ENCODE peak calls at places on chromosomes 12 and 14, in seven cellular contexts. I is stimulated activated CD4-positive, alpha-beta T cell treated with anti-CD3 and anti-CD28 coated beads, TNF-alpha, amount 100 ng/mL, for 4 hours; X is Calu3; E is aorta; G is EH; Q is psoas muscle; R is activated CD4-positive, CD25-positive, alpha-beta regulatory T cell. U is an unnamed sample.

GRCh38 chr14:101405931-101406330 is 155.4 kb upstream of the DIO3 start:
- DNase-seq in Q (no peak), E (no peak), G (no peak), R (no peak), I (no peak), X (no peak), U (no peak)

GRCh38 chr12:2680676-2681039 is 114.1 kb upstream of the FKBP4 start:
- DNase-seq in E (no peak), Q (no peak), X (no peak), R (no peak), G (no peak), I (no peak), U (no peak)

GRCh38 chr12:19852100-19852855 is 413.0 kb downstream of the AEBP2 start:
- DNase-seq in E (no peak), Q (no peak), R (no peak), I (no peak), X (no peak), G (peak; percentile 44), U (no peak)

GRCh38 chr12:132601171-132601883 is 9.1 kb downstream of the LRCOL1 start:
- DNase-seq in R (no peak), I (no peak), G (no peak), Q (no peak), X (no peak), E (peak; percentile 45), U (no peak)

GRCh38 chr12:67496616-67497015 is 151.9 kb upstream of the DYRK2 start:
- DNase-seq in G (no peak), I (no peak), Q (no peak), R (no peak), X (no peak), E (no peak), U (no peak)

GRCh38 chr12:50603817-50604639 is 99.2 kb downstream of the DIP2B start:
- DNase-seq in G (peak; percentile 71), I (no peak), E (no peak), X (no peak), R (no peak), Q (peak; percentile 34), U (no peak)

GRCh38 chr14:47675239-47675488 is 241 bp downstream of the MDGA2 start:
- DNase-seq in Q (no peak), X (no peak), E (no peak), R (no peak), I (no peak), G (no peak), U (no peak)

GRCh38 chr14:68506645-68507405 is 286.0 kb downstream of the ZFP36L1 start:
- DNase-seq in G (no peak), R (no peak), I (no peak), Q (no peak), E (no peak), X (no peak), U (no peak)

GRCh38 chr12:21065845-21066244 is 65.1 kb upstream of the SLCO1B1 start:
- DNase-seq in X (peak; percentile 16), E (no peak), I (no peak), Q (no peak), R (no peak), G (no peak), U (no peak)

GRCh38 chr12:49098035-49098451 is 3.4 kb upstream of the DHH start:
- DNase-seq in R (peak; percentile 25), G (peak; percentile 54), X (peak; percentile 33), Q (no peak), I (no peak), E (peak; percentile 63), U (no peak)

GRCh38 chr14:77682158-77682553 is 25.7 kb downstream of the ALKBH1 start:
- DNase-seq in R (no peak), X (no peak), E (no peak), I (no peak), Q (no peak), G (peak; percentile 40), U (no peak)

GRCh38 chr12:33484161-33484560 is 44.5 kb upstream of the SYT10 start:
- DNase-seq in I (no peak), R (no peak), Q (no peak), E (no peak), G (no peak), X (no peak), U (no peak)

GRCh38 chr12:119988440-119988787 is 622 bp upstream of the BICDL1 start:
- DNase-seq in I (no peak), X (no peak), G (peak; percentile 52), Q (no peak), E (no peak), R (no peak), U (no peak)

GRCh38 chr12:98424726-98425401 is 90.5 kb upstream of the TMPO start:
- DNase-seq in G (peak; percentile 79), E (peak; percentile 71), I (peak; percentile 13), X (peak; percentile 83), R (no peak), Q (no peak), U (no peak)

GRCh38 chr14:44154889-44155288 is 352.2 kb downstream of the FSCB start:
- DNase-seq in E (no peak), G (no peak), I (no peak), Q (no peak), R (no peak), X (no peak), U (no peak)

GRCh38 chr12:2640709-2641108 is 154.1 kb upstream of the FKBP4 start:
- DNase-seq in E (peak; percentile 93), R (no peak), I (no peak), G (peak; percentile 97), Q (peak; percentile 72), X (peak; percentile 52), U (no peak)

GRCh38 chr12:122969657-122970056 is 3.4 kb upstream of the ABCB9 start:
- DNase-seq in E (no peak), I (no peak), R (no peak), X (no peak), G (no peak), Q (no peak), U (no peak)

GRCh38 chr14:93538411-93538810 is 107.7 kb downstream of the UNC79 start:
- DNase-seq in G (no peak), R (no peak), X (peak; percentile 8), I (no peak), E (no peak), Q (no peak), U (no peak)

GRCh38 chr12:65631621-65632111 is 192.6 kb upstream of the HMGA2 start:
- DNase-seq in G (peak; percentile 100), E (no peak), I (no peak), R (no peak), Q (no peak), X (peak; percentile 72), U (no peak)

GRCh38 chr12:93967454-93967853 is 180.9 kb upstream of the PLXNC1 start:
- DNase-seq in Q (no peak), X (no peak), R (no peak), I (no peak), E (no peak), G (no peak), U (no peak)

GRCh38 chr12:20625531-20625930 is 69.6 kb upstream of the SLCO1C1 start:
- DNase-seq in I (no peak), X (no peak), G (peak; percentile 65), E (no peak), Q (no peak), R (no peak), U (no peak)

GRCh38 chr12:34403706-34404376 is 381.5 kb downstream of the ALG10 start:
- DNase-seq in E (peak; percentile 20), X (no peak), G (no peak), Q (peak; percentile 3), I (no peak), R (no peak), U (no peak)

GRCh38 chr12:122368361-122369073 is 54.0 kb downstream of the CLIP1 start:
- DNase-seq in I (no peak), E (no peak), Q (no peak), G (peak; percentile 72), X (no peak), R (no peak), U (no peak)

GRCh38 chr14:78135450-78135891 is 34.7 kb upstream of the NRXN3 start:
- DNase-seq in R (no peak), I (no peak), E (no peak), G (no peak), Q (no peak), X (peak; percentile 74), U (no peak)

GRCh38 chr14:89339579-89339978 is 77.5 kb downstream of the FOXN3 start:
- DNase-seq in I (no peak), G (no peak), Q (no peak), E (no peak), X (no peak), R (no peak), U (no peak)

GRCh38 chr14:92552066-92552465 is 38.5 kb downstream of the RIN3 start:
- DNase-seq in I (no peak), E (no peak), R (no peak), Q (no peak), G (no peak), X (no peak), U (no peak)

GRCh38 chr12:29762637-29763300 is 21.0 kb downstream of the TMTC1 start:
- DNase-seq in R (no peak), X (no peak), E (no peak), G (no peak), Q (peak; percentile 67), I (no peak), U (no peak)

GRCh38 chr12:123982269-123982668 is 9.3 kb downstream of the ZNF664 start:
- DNase-seq in X (no peak), Q (no peak), R (no peak), I (no peak), E (no peak), G (no peak), U (no peak)

GRCh38 chr12:90287585-90287984 is 578.9 kb upstream of the ATP2B1 start:
- DNase-seq in I (no peak), Q (no peak), X (no peak), E (no peak), G (no peak), R (no peak), U (no peak)

U was measured in activated CD8-positive, alpha-beta memory T cell treated with anti-CD3 and anti-CD28 coated beads for 1 hour.